ENCODE peak calls at places on chromosomes 12 and 14, in ten cellular contexts. T is endothelial cell, W is GM04504, G is GM23248, Q is GM12878, K is H7, F is AG09309, V is A549, I is lower leg skin, A is Caki2. L is an unnamed sample.

GRCh38 chr14:59507063-59507751 is 22.9 kb downstream of the JKAMP start:
- DNase-seq in G (peak), K (peak), W (peak), V (peak), A (peak), Q (no peak), I (no peak), T (peak), F (no peak), L (peak)

GRCh38 chr12:82942521-82942920 is 255.8 kb downstream of the TMTC2 start:
- DNase-seq in A (no peak), V (no peak), F (no peak), T (no peak), I (no peak), Q (no peak), W (no peak), K (no peak), G (no peak), L (no peak)

GRCh38 chr14:95527392-95528002 is 7.4 kb upstream of the GLRX5 start:
- DNase-seq in T (peak), K (no peak), I (peak), V (no peak), Q (no peak), G (peak), W (no peak), A (peak), F (peak), L (peak)

GRCh38 chr14:66652736-66653135 is 144.8 kb downstream of the GPHN start:
- DNase-seq in A (no peak), T (no peak), I (no peak), F (no peak), K (peak), G (no peak), W (no peak), V (no peak), Q (no peak), L (no peak)

GRCh38 chr12:67155863-67156262 is 113.3 kb upstream of the CAND1 start:
- DNase-seq in F (no peak), I (no peak), A (peak), T (no peak), Q (no peak), V (no peak), W (no peak), G (peak), K (no peak), L (peak)

GRCh38 chr12:6195665-6196535 is 4.3 kb upstream of the CD9 start:
- DNase-seq in I (peak), V (peak), T (peak), Q (peak), K (peak), G (peak), A (peak), W (peak), F (peak), L (peak)

GRCh38 chr12:88291498-88292131 is 149.5 kb downstream of the TMTC3 start:
- DNase-seq in K (no peak), F (no peak), V (no peak), I (no peak), G (no peak), W (no peak), Q (no peak), A (no peak), T (no peak), L (no peak)

GRCh38 chr12:47144769-47145168 is 65.0 kb upstream of the AMIGO2 start:
- DNase-seq in A (no peak), K (no peak), Q (no peak), V (no peak), G (no peak), I (no peak), F (no peak), T (no peak), W (no peak), L (no peak)

GRCh38 chr12:4271433-4272013 is 2.0 kb upstream of the CCND2 start:
- DNase-seq in W (no peak), K (no peak), G (peak), F (no peak), A (peak), T (peak), I (no peak), Q (peak), V (no peak), L (no peak)

GRCh38 chr14:52076334-52076733 is 7.5 kb upstream of the NID2 start:
- DNase-seq in V (no peak), T (no peak), Q (no peak), F (no peak), W (no peak), A (peak), K (no peak), I (peak), G (peak), L (no peak)

GRCh38 chr12:103677341-103677740 is 90.3 kb downstream of the STAB2 start:
- DNase-seq in T (peak), K (no peak), Q (no peak), W (no peak), A (no peak), V (no peak), G (no peak), I (no peak), F (no peak), L (no peak)

GRCh38 chr12:108607981-108608600 is 10.2 kb upstream of the TMEM119 start:
- DNase-seq in K (no peak), W (no peak), G (no peak), F (no peak), V (no peak), A (no peak), Q (no peak), I (no peak), T (no peak), L (no peak)

GRCh38 chr12:1350934-1351240 is 243.5 kb downstream of the FBXL14 start:
- DNase-seq in A (peak), Q (no peak), K (no peak), T (no peak), W (no peak), F (no peak), V (no peak), G (peak), I (no peak), L (no peak)

GRCh38 chr12:16112626-16113560 is 164.6 kb downstream of the SLC15A5 start:
- DNase-seq in W (no peak), A (no peak), Q (no peak), F (no peak), K (peak), I (no peak), V (no peak), G (no peak), T (no peak), L (no peak)

GRCh38 chr14:95649230-95649629 is 37.0 kb upstream of the TCL1B start:
- DNase-seq in A (no peak), G (no peak), F (no peak), V (no peak), T (no peak), W (no peak), Q (no peak), I (no peak), K (no peak), L (no peak)

GRCh38 chr12:88951177-88951576 is 370.9 kb upstream of the KITLG start:
- DNase-seq in V (no peak), G (no peak), F (no peak), Q (no peak), I (no peak), T (no peak), K (no peak), A (no peak), W (no peak), L (no peak)

GRCh38 chr12:71797506-71797905 is 42.1 kb upstream of the TBC1D15 start:
- DNase-seq in I (no peak), V (no peak), Q (no peak), G (peak), W (no peak), A (no peak), K (no peak), T (no peak), F (no peak), L (no peak)

L was measured in kidney glomerular epithelial cell.